ENCODE peak calls at places on chromosomes 2 and 18, in nine cellular contexts. M, D, U, C, R, O, F, Q and J are unnamed samples.

GRCh38 chr2:83162421-83162820 is 1296.7 kb downstream of the SUCLG1 start:
- DNase-seq in M (no peak), D (no peak), U (no peak), C (no peak), R (no peak), O (no peak), F (no peak), Q (no peak), J (no peak)

GRCh38 chr18:60891936-60892335 is 441.3 kb upstream of the CDH20 start:
- DNase-seq in M (no peak), D (no peak), U (no peak), C (no peak), R (no peak), O (no peak), F (no peak), Q (no peak), J (no peak)

GRCh38 chr2:157501026-157501425 is 57.1 kb upstream of the CYTIP start:
- DNase-seq in M (no peak), D (no peak), U (no peak), C (no peak), R (no peak), O (no peak), F (no peak), Q (no peak), J (no peak)

GRCh38 chr2:66560683-66561082 is 125.8 kb downstream of the MEIS1 start:
- DNase-seq in M (no peak), D (no peak), U (no peak), C (no peak), R (no peak), O (no peak), F (no peak), Q (no peak), J (no peak)

GRCh38 chr2:54611830-54612545 is 111.5 kb upstream of the EML6 start:
- DNase-seq in M (no peak), D (no peak), U (no peak), C (no peak), R (no peak), O (no peak), F (no peak), Q (no peak), J (no peak)

GRCh38 chr18:2510416-2510815 is 60.9 kb downstream of the METTL4 start:
- DNase-seq in M (no peak), D (no peak), U (no peak), C (no peak), R (no peak), O (no peak), F (no peak), Q (no peak), J (no peak)

GRCh38 chr2:9760069-9760910 is 83.0 kb upstream of the TAF1B start:
- DNase-seq in M (no peak), D (no peak), U (no peak), C (no peak), R (no peak), O (no peak), F (no peak), Q (no peak), J (no peak)

GRCh38 chr2:198347349-198347748 is 543.0 kb downstream of the PLCL1 start:
- DNase-seq in M (no peak), D (no peak), U (no peak), C (no peak), R (no peak), O (no peak), F (no peak), Q (no peak), J (no peak)

GRCh38 chr2:60674524-60675165 is 81.4 kb upstream of the PAPOLG start:
- DNase-seq in M (peak), D (peak), U (peak), C (peak), R (peak), O (peak), F (peak), Q (peak), J (peak)

GRCh38 chr2:44335806-44336538 is 25.3 kb downstream of the PREPL start:
- DNase-seq in M (no peak), D (no peak), U (no peak), C (no peak), R (no peak), O (no peak), F (no peak), Q (no peak), J (no peak)

GRCh38 chr18:63949068-63949737 is at the start of gene HMSD:
- DNase-seq in M (no peak), D (peak), U (no peak), C (peak), R (peak), O (peak), F (no peak), Q (peak), J (peak)